ENCODE peak calls at places on chromosomes 5 and 9, in five cellular contexts. L is CD4-positive, CD25-positive, alpha-beta regulatory T cell; S is spleen; X is psoas muscle; H is fibroblast of lung. E is an unnamed sample.

GRCh38 chr5:82072138-82072537 is 100.3 kb downstream of the ATG10 start:
- DNase-seq in L (no peak), S (no peak), X (no peak), H (no peak), E (no peak)

GRCh38 chr5:59698774-59699173 is 194.8 kb downstream of the PDE4D start:
- DNase-seq in L (no peak), S (no peak), X (no peak), H (no peak), E (peak)

GRCh38 chr9:13351768-13352386 is 72.4 kb upstream of the MPDZ start:
- DNase-seq in L (peak), S (no peak), X (no peak), H (peak), E (peak)

GRCh38 chr5:522899-523657 is 1.2 kb downstream of the SLC9A3 start:
- DNase-seq in L (no peak), S (no peak), X (no peak), H (no peak), E (peak)

GRCh38 chr9:37903581-37903830 is 421 bp downstream of the SLC25A51 start:
- DNase-seq in L (no peak), S (peak), X (peak), H (no peak), E (peak)

GRCh38 chr9:83986765-83987401 is 6.3 kb downstream of the RMI1 start:
- DNase-seq in L (no peak), S (no peak), X (peak), H (peak), E (peak)

GRCh38 chr9:132026932-132027585 is 52.6 kb downstream of the MED27 start:
- DNase-seq in L (no peak), S (no peak), X (no peak), H (no peak), E (no peak)

GRCh38 chr5:158590936-158591863 is 508.5 kb downstream of the EBF1 start:
- DNase-seq in L (no peak), S (no peak), X (no peak), H (peak), E (peak)

GRCh38 chr9:125659201-125659840 is 47.7 kb downstream of the MAPKAP1 start:
- DNase-seq in L (no peak), S (no peak), X (no peak), H (no peak), E (no peak)

GRCh38 chr9:68643901-68644809 is 60.9 kb upstream of the PIP5K1B start:
- DNase-seq in L (no peak), S (no peak), X (no peak), H (no peak), E (no peak)

GRCh38 chr5:147918899-147919298 is 12.6 kb upstream of the C5orf46 start:
- DNase-seq in L (no peak), S (no peak), X (no peak), H (no peak), E (no peak)

GRCh38 chr5:172769598-172770373 is 1.2 kb downstream of the DUSP1 start:
- DNase-seq in L (no peak), S (peak), X (peak), H (peak), E (peak)

GRCh38 chr9:105637787-105638395 is 24.4 kb upstream of the TAL2 start:
- DNase-seq in L (peak), S (no peak), X (no peak), H (peak), E (no peak)

GRCh38 chr5:141149812-141150211 is at the start of gene PCDHB6:
- DNase-seq in L (peak), S (no peak), X (no peak), H (no peak), E (no peak)

GRCh38 chr9:103941104-103941503 is 153.0 kb upstream of the SMC2 start:
- DNase-seq in L (no peak), S (no peak), X (no peak), H (no peak), E (no peak)

GRCh38 chr5:74248576-74248975 is 392.0 kb downstream of the ENC1 start:
- DNase-seq in L (no peak), S (no peak), X (no peak), H (no peak), E (no peak)

GRCh38 chr5:74252033-74252430 is 388.5 kb downstream of the ENC1 start:
- DNase-seq in L (no peak), S (no peak), X (peak), H (no peak), E (no peak)

GRCh38 chr5:74254257-74254656 is 386.3 kb downstream of the ENC1 start:
- DNase-seq in L (no peak), S (no peak), X (no peak), H (no peak), E (no peak)

GRCh38 chr5:74251106-74252032 is 389.2 kb downstream of the ENC1 start:
- DNase-seq in L (no peak), S (no peak), X (peak), H (peak), E (peak)

DNA sequence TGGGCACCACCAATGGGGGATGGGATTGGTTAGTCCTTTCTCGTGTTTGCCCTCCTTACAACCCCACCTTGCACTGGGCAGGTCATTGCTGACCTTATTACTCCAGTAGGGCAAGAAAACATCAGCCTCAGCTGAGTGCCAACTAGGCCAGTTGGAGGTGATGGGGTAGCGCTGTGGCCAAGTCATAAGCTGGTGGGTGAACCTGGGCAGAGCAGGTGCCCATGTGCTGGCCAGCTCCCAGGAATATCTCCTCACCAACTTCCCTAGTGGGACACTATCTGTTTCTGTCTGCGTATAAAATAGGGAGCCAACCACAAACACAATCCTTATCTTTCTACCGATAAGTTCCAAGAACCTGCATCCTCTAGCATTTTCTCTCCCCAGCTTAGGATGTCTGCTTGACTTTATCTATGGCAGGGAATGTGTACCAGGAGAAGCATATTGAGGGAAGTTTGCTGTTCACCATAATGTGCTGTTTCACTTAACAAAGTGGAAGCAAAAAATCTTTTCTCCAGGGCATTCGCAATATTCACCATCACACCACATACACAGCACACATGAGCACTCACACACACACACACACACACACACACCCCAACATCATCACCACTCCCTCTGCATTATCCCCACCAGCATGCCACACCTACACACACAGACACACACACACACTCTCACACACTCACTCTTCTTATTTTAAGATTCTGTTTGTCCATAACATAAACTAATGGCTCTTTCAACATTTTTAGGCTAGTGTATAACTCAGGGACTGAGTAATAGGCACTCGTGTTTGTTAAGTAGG is 390.0 kb downstream of the ENC1 start:
- DNase-seq in L (no peak), S (no peak), X (no peak), H (no peak), E (no peak)
- H3K27ac ChIP-seq in L (no peak), S (peak), X (no peak), H (peak), E (peak)

GRCh38 chr5:71932131-71932635 is 175.1 kb upstream of the MAP1B start:
- DNase-seq in L (no peak), S (no peak), X (no peak), H (no peak), E (peak)

GRCh38 chr5:71937906-71938698 is 169.2 kb upstream of the MAP1B start:
- DNase-seq in L (no peak), S (no peak), X (no peak), H (no peak), E (no peak)

DNA sequence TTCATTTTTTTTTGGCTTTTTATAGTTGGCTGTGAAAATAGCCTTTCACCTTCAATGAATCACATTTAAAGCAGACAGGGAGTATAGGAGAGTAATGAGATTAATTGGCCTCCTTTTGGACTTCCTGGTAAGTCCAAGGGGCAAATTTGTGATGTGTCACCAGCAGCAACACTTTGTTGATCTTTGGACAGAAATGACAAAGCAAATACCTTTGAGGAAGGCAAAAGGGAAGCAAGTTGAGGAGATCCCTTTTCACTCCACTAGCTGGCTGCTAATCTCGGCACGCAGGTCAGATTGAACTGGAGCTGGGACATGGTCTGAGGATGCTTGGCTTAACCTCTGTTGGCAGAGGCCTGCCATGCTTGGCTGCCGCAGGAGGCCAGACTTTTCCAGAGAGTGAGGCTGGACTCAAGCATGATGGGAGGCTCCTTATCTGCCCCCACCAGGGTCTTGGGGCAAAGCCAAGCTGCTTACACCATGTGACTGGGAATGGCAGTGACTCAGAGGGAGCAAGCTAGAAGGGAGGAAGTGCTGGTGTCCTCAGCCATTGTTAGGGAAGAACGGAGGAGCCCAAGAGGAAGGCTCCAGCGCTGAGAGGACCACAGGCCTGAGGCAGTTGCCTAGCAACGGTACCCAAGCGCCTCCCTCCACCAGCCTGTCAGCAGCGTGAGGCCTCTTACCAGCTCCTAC is 174.5 kb upstream of the MAP1B start:
- DNase-seq in L (no peak), S (no peak), X (peak), H (peak), E (peak)
- H3K27ac ChIP-seq in L (no peak), S (no peak), X (no peak), H (no peak), E (peak)

GRCh38 chr5:109412981-109413402 is 3.2 kb upstream of the PJA2 start:
- DNase-seq in L (no peak), S (no peak), X (no peak), H (no peak), E (no peak)
- H3K27ac ChIP-seq in L (no peak), S (no peak), X (peak), H (peak), E (peak)

GRCh38 chr5:62334082-62334481 is 28.1 kb downstream of the KIF2A start:
- DNase-seq in L (no peak), S (no peak), X (no peak), H (no peak), E (no peak)
- H3K27ac ChIP-seq in L (no peak), S (no peak), X (no peak), H (no peak), E (no peak)

DNA sequence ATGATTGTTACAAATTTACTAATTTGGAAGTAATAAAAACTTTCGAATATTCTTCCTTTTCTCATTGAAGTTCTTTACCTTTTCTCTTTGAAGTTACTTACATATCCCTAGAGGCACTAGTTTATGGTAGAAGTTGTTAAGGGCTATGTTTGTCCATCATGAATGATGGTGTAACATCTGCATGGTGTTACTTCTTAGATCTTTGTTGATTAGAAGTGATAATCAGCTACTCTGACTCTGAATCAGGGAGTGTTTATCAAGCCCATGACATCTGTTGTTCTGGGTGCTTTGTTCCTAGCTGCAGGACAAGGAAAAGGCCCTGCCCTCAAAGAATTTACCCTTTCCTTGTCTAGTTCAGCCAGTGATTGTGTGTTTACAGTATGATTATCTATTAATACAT is 32.9 kb downstream of the MAP3K1 start:
- DNase-seq in L (no peak), S (no peak), X (no peak), H (no peak), E (no peak)
- H3K27ac ChIP-seq in L (no peak), S (peak), X (no peak), H (no peak), E (no peak)

GRCh38 chr9:137679695-137680305 is 61.0 kb downstream of the EHMT1 start:
- DNase-seq in L (no peak), S (peak), X (no peak), H (no peak), E (no peak)
- H3K27ac ChIP-seq in L (no peak), S (peak), X (no peak), H (no peak), E (no peak)

E was measured in hepatocyte.